ENCODE peak calls at places on chromosomes 2 and 18, in four cellular contexts. G is SHP77, N is astrocyte of the cerebellum, I is progenitor cell of endocrine pancreas. S is an unnamed sample.

GRCh38 chr2:113755690-113756063 is 765 bp downstream of the SLC35F5 start:
- DNase-seq in N (no peak), I (no peak), G (no peak), S (no peak)

GRCh38 chr2:95525294-95526035 is 40.9 kb upstream of the TRIM43B start:
- DNase-seq in I (no peak), N (no peak), G (no peak), S (no peak)

GRCh38 chr2:199940373-199940772 is 14.9 kb downstream of the TYW5 start:
- DNase-seq in N (no peak), I (no peak), G (peak; percentile 10), S (no peak)

GRCh38 chr18:12423820-12424219 is 16.1 kb downstream of the PRELID3A start:
- DNase-seq in I (no peak), N (no peak), G (peak; percentile 49), S (no peak)

GRCh38 chr18:79203017-79203605 is 133.9 kb downstream of the ATP9B start:
- DNase-seq in I (no peak), N (peak; percentile 8), G (no peak), S (no peak)

GRCh38 chr18:79911009-79911870 is 40.2 kb downstream of the SLC66A2 start:
- DNase-seq in N (no peak), I (no peak), G (no peak), S (peak; percentile 53)

GRCh38 chr2:10221443-10221842 is 81.3 kb upstream of the HPCAL1 start:
- DNase-seq in N (no peak), G (no peak), I (no peak), S (no peak)

GRCh38 chr2:95698166-95698565 is 106.4 kb downstream of the TRIM43 start:
- DNase-seq in N (no peak), I (no peak), G (no peak), S (no peak)

GRCh38 chr18:58661423-58661822 is 9.8 kb upstream of the MALT1 start:
- DNase-seq in I (no peak), G (peak; percentile 14), N (no peak), S (no peak)

GRCh38 chr2:233799087-233799665 is 21.0 kb downstream of the MROH2A start:
- DNase-seq in N (no peak), G (no peak), I (peak; percentile 3), S (peak; percentile 22)

GRCh38 chr2:239756392-239757153 is 268.6 kb downstream of the NDUFA10 start:
- DNase-seq in G (no peak), N (no peak), I (no peak), S (no peak)

GRCh38 chr2:15262792-15263191 is 298.3 kb downstream of the NBAS start:
- DNase-seq in G (no peak), N (no peak), I (no peak), S (no peak)

GRCh38 chr2:237156131-237156856 is 70.6 kb downstream of the COPS8 start:
- DNase-seq in G (no peak), N (peak; percentile 70), I (no peak), S (no peak)

S was measured in ecto neural progenitor cell.